ENCODE peak calls at places on chromosomes 1 and 21, in seven cellular contexts. R, E, B, J, G, V and P are unnamed samples.

GRCh38 chr1:12142141-12142823 is 24.5 kb upstream of the TNFRSF1B start:
- DNase-seq in R (no peak), E (no peak), B (no peak), J (no peak), G (no peak), V (no peak), P (no peak)

GRCh38 chr1:24918995-24919605 is 11.0 kb downstream of the RUNX3 start:
- DNase-seq in R (no peak), E (no peak), B (no peak), J (no peak), G (no peak), V (no peak), P (no peak)

GRCh38 chr1:91278754-91279153 is 125.9 kb downstream of the HFM1 start:
- DNase-seq in R (peak; percentile 21), E (no peak), B (no peak), J (no peak), G (no peak), V (peak; percentile 53), P (no peak)

GRCh38 chr1:35319988-35320713 is 51.6 kb downstream of the ZMYM4 start:
- DNase-seq in R (no peak), E (no peak), B (no peak), J (no peak), G (no peak), V (peak; percentile 62), P (no peak)

GRCh38 chr21:19120591-19120990 is 717.0 kb upstream of the TMPRSS15 start:
- DNase-seq in R (no peak), E (no peak), B (no peak), J (no peak), G (no peak), V (no peak), P (no peak)

GRCh38 chr1:221435510-221435909 is 306.4 kb downstream of the DUSP10 start:
- DNase-seq in R (peak; percentile 22), E (peak; percentile 34), B (no peak), J (peak; percentile 61), G (no peak), V (peak; percentile 83), P (no peak)

GRCh38 chr1:17369466-17369865 is 2.5 kb upstream of the PADI6 start:
- DNase-seq in R (no peak), E (no peak), B (no peak), J (no peak), G (no peak), V (peak; percentile 3), P (no peak)

GRCh38 chr1:94792473-94792875 is 27.7 kb upstream of the SLC44A3 start:
- DNase-seq in R (no peak), E (peak; percentile 46), B (no peak), J (no peak), G (no peak), V (peak; percentile 55), P (no peak)

GRCh38 chr21:31181089-31181757 is 142.9 kb upstream of the KRTAP19-8 start:
- DNase-seq in R (no peak), E (no peak), B (no peak), J (peak; percentile 77), G (no peak), V (no peak), P (no peak)

GRCh38 chr21:30340714-30341573 is 3.5 kb upstream of the KRTAP27-1 start:
- DNase-seq in R (peak; percentile 2), E (no peak), B (no peak), J (peak; percentile 26), G (peak; percentile 17), V (peak; percentile 53), P (no peak)

GRCh38 chr1:68049941-68050878 is at the start of gene DIRAS3:
- DNase-seq in R (no peak), E (no peak), B (peak; percentile 29), J (no peak), G (no peak), V (peak; percentile 53), P (no peak)

GRCh38 chr1:184802739-184803492 is 48.3 kb upstream of the EDEM3 start:
- DNase-seq in R (no peak), E (peak; percentile 20), B (no peak), J (no peak), G (no peak), V (no peak), P (no peak)

GRCh38 chr1:24855474-24855873 is 74.6 kb downstream of the RUNX3 start:
- DNase-seq in R (no peak), E (no peak), B (no peak), J (no peak), G (no peak), V (no peak), P (no peak)

GRCh38 chr1:206066479-206067171 is 13.7 kb downstream of the RHEX start:
- DNase-seq in R (no peak), E (no peak), B (no peak), J (peak; percentile 71), G (no peak), V (no peak), P (no peak)

GRCh38 chr1:26177182-26177684 is at the start of gene CNKSR1:
- DNase-seq in R (no peak), E (no peak), B (peak; percentile 85), J (peak; percentile 26), G (no peak), V (no peak), P (no peak)

GRCh38 chr1:203197625-203198024 is 11.1 kb upstream of the CHI3L1 start:
- DNase-seq in R (no peak), E (no peak), B (no peak), J (no peak), G (no peak), V (peak; percentile 68), P (no peak)